ENCODE peak calls at places on chromosomes 7 and 10, in five cellular contexts. B, G, X, U and P are unnamed samples.

GRCh38 chr10:58157076-58157766 is 110.5 kb downstream of the IPMK start:
- DNase-seq in U (no peak), X (no peak), G (no peak), B (no peak), P (no peak)

GRCh38 chr7:37201003-37201875 is 247.4 kb downstream of the ELMO1 start:
- DNase-seq in B (peak; percentile 61), G (peak; percentile 83), U (peak; percentile 64), X (peak; percentile 69), P (no peak)

GRCh38 chr10:34666008-34666700 is 148.9 kb downstream of the PARD3 start:
- DNase-seq in B (peak; percentile 77), U (no peak), G (peak; percentile 30), X (peak; percentile 41), P (peak; percentile 53)

GRCh38 chr7:73397521-73397934 is 36.0 kb upstream of the FZD9 start:
- DNase-seq in X (no peak), B (no peak), U (no peak), G (no peak), P (no peak)

GRCh38 chr10:100878291-100878910 is 34.4 kb upstream of the SLF2 start:
- DNase-seq in B (peak; percentile 82), X (peak; percentile 45), U (peak; percentile 80), G (peak; percentile 80), P (no peak)

GRCh38 chr10:113221756-113222168 is 271.7 kb downstream of the TCF7L2 start:
- DNase-seq in X (no peak), B (peak; percentile 56), G (peak; percentile 61), U (no peak), P (no peak)

GRCh38 chr7:111788426-111788825 is 226.1 kb upstream of the IMMP2L start:
- DNase-seq in U (no peak), X (no peak), G (no peak), B (no peak), P (no peak)

GRCh38 chr10:71536332-71536731 is 139.6 kb downstream of the CDH23 start:
- DNase-seq in U (no peak), G (no peak), X (no peak), B (no peak), P (no peak)

GRCh38 chr7:141945356-141945755 is 1.4 kb downstream of the CLEC5A start:
- DNase-seq in U (no peak), G (no peak), B (no peak), X (no peak), P (no peak)

GRCh38 chr7:136009488-136010079 is 32.4 kb upstream of the MTPN start:
- DNase-seq in B (peak; percentile 22), X (peak; percentile 56), G (peak; percentile 55), U (peak; percentile 16), P (no peak)

GRCh38 chr10:3136336-3136735 is 36.2 kb downstream of the PITRM1 start:
- DNase-seq in X (no peak), G (no peak), U (no peak), B (no peak), P (no peak)

GRCh38 chr10:87925570-87925969 is 62.1 kb downstream of the PTEN start:
- DNase-seq in U (no peak), X (no peak), G (no peak), B (no peak), P (no peak)

GRCh38 chr10:103685880-103686669 is 169.3 kb downstream of the SH3PXD2A start:
- DNase-seq in U (peak; percentile 36), X (peak; percentile 72), B (peak; percentile 32), G (peak; percentile 86), P (no peak)

GRCh38 chr10:3652886-3653285 is 132.1 kb downstream of the KLF6 start:
- DNase-seq in G (peak; percentile 64), U (no peak), B (no peak), X (no peak), P (no peak)

GRCh38 chr10:70742537-70743429 is 42.4 kb downstream of the TBATA start:
- DNase-seq in G (no peak), X (peak; percentile 62), U (peak; percentile 57), B (no peak), P (no peak)

GRCh38 chr7:129315916-129316315 is 91.1 kb downstream of the AHCYL2 start:
- DNase-seq in B (no peak), G (no peak), U (no peak), X (no peak), P (no peak)

GRCh38 chr7:3436746-3437145 is 135.7 kb downstream of the SDK1 start:
- DNase-seq in X (no peak), G (no peak), B (no peak), U (no peak), P (no peak)

GRCh38 chr10:71696635-71697326 is 22.8 kb downstream of the C10orf105 start:
- DNase-seq in X (peak; percentile 92), G (peak; percentile 88), U (peak; percentile 33), B (no peak), P (no peak)

GRCh38 chr10:47363781-47364180 is 15.6 kb downstream of the RBP3 start:
- DNase-seq in G (no peak), B (no peak), U (no peak), X (no peak), P (no peak)

GRCh38 chr10:132586731-132587130 is 49.1 kb downstream of the INPP5A start:
- DNase-seq in G (no peak), B (no peak), X (no peak), U (no peak), P (no peak)

GRCh38 chr10:96579133-96579532 is 7.7 kb downstream of the TM9SF3 start:
- DNase-seq in X (no peak), U (no peak), B (no peak), G (no peak), P (no peak)

GRCh38 chr7:44278451-44279161 is 46.8 kb downstream of the CAMK2B start:
- DNase-seq in X (no peak), U (no peak), G (peak; percentile 52), B (no peak), P (no peak)

GRCh38 chr7:45061352-45061751 is 27.4 kb downstream of the NACAD start:
- DNase-seq in X (no peak), G (no peak), B (no peak), U (no peak), P (no peak)

GRCh38 chr10:35913628-35914027 is 271.5 kb upstream of the FZD8 start:
- DNase-seq in U (no peak), G (no peak), X (no peak), B (no peak), P (no peak)

GRCh38 chr10:42367532-42368230 is 270.7 kb downstream of the ZNF33B start:
- DNase-seq in X (peak; percentile 93), B (no peak), U (no peak), G (peak; percentile 92), P (peak; percentile 15)

GRCh38 chr10:19021162-19021561 is 27.4 kb upstream of the MALRD1 start:
- DNase-seq in B (no peak), X (no peak), U (peak; percentile 20), G (no peak), P (no peak)

GRCh38 chr10:106185991-106186390 is 978.5 kb downstream of the SORCS1 start:
- DNase-seq in U (no peak), B (no peak), G (no peak), X (no peak), P (no peak)

GRCh38 chr10:106189254-106189653 is 975.3 kb downstream of the SORCS1 start:
- DNase-seq in X (no peak), G (peak; percentile 20), B (no peak), U (peak; percentile 5), P (no peak)
- TF ChIP-seq CTCF in X (no peak), G (peak; percentile 43), B (no peak), U (peak; percentile 23), P (peak; percentile 56)

GRCh38 chr10:4931587-4931986 is 31.6 kb upstream of the AKR1C1 start:
- DNase-seq in B (no peak), X (no peak), G (no peak), U (no peak), P (no peak)
- TF ChIP-seq ZBTB33 in B (no peak), X (no peak), G (no peak), U (no peak), P (no peak)

DNA sequence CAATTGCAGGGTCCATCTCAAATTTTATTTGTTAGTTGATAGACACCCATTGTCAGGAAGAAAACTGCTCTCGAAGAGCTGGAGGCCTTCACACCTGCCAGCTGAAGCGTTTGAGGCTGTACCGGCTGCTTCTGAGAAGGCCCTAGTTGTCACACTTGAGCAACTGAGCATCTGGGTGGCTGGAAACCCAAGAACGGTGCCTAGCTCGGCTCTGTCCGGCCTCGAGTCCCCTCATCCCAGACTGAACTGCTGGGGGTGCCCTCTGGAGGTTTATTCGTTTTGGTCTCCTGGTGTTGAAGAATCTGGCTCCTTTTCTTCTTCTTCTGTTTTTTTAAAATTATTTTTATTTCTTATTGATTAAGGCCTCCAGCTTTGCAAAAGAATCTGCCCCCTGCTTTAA is 59.3 kb upstream of the EXOC6 start:
- DNase-seq in X (no peak), U (no peak), B (no peak), G (no peak), P (no peak)
- TF ChIP-seq CTCF in X (no peak), U (no peak), B (no peak), G (no peak), P (no peak)

GRCh38 chr10:89404082-89404481 is 10.3 kb upstream of the IFIT5 start:
- DNase-seq in B (no peak), X (no peak), G (no peak), U (no peak), P (no peak)
- TF ChIP-seq ZBTB33 in B (no peak), X (no peak), G (no peak), U (peak; percentile 86), P (no peak)